ENCODE peak calls at places on chromosomes 6 and 20, in four cellular contexts. One of them, this sample, is unnamed.

GRCh38 chr20:1265916-1266166 is 253 bp upstream of the SNPH start:
- DNase-seq in H9: no peak
- DNase-seq in H1: no peak
- DNase-seq in mesenchymal stem cell: no peak
- DNase-seq in this sample: no peak

GRCh38 chr20:53247460-53248103 is 275.4 kb downstream of the TSHZ2 start:
- DNase-seq in H9: no peak
- DNase-seq in H1: no peak
- DNase-seq in mesenchymal stem cell: no peak
- DNase-seq in this sample: no peak

GRCh38 chr6:110338820-110339470 is 19.2 kb downstream of the METTL24 start:
- DNase-seq in H9: no peak
- DNase-seq in H1: no peak
- DNase-seq in mesenchymal stem cell: no peak
- DNase-seq in this sample: no peak

GRCh38 chr6:53103993-53104675 is 38.9 kb downstream of the FBXO9 start:
- DNase-seq in H9: no peak
- DNase-seq in H1: no peak
- DNase-seq in mesenchymal stem cell: peak
- DNase-seq in this sample: no peak

GRCh38 chr6:43290905-43291355 is 7.1 kb upstream of the SLC22A7 start:
- DNase-seq in H9: no peak
- DNase-seq in H1: no peak
- DNase-seq in mesenchymal stem cell: no peak
- DNase-seq in this sample: no peak

GRCh38 chr20:21387528-21387927 is 9.8 kb downstream of the NKX2-4 start:
- DNase-seq in H9: no peak
- DNase-seq in H1: no peak
- DNase-seq in mesenchymal stem cell: no peak
- DNase-seq in this sample: no peak

GRCh38 chr20:44962483-44962882 is 2.3 kb upstream of the TOMM34 start:
- DNase-seq in H9: no peak
- DNase-seq in H1: no peak
- DNase-seq in mesenchymal stem cell: no peak
- DNase-seq in this sample: no peak

GRCh38 chr20:24875078-24875477 is 74.0 kb upstream of the CST7 start:
- DNase-seq in H9: no peak
- DNase-seq in H1: no peak
- DNase-seq in mesenchymal stem cell: no peak
- DNase-seq in this sample: no peak

GRCh38 chr6:40900791-40901190 is 138.2 kb downstream of the UNC5CL start:
- DNase-seq in H9: no peak
- DNase-seq in H1: no peak
- DNase-seq in mesenchymal stem cell: no peak
- DNase-seq in this sample: no peak

GRCh38 chr6:151291145-151292055 is 51.6 kb downstream of the AKAP12 start:
- DNase-seq in H9: peak
- DNase-seq in H1: no peak
- DNase-seq in mesenchymal stem cell: peak
- DNase-seq in this sample: no peak

GRCh38 chr20:54648421-54649142 is 173.2 kb downstream of the DOK5 start:
- DNase-seq in H9: no peak
- DNase-seq in H1: no peak
- DNase-seq in mesenchymal stem cell: no peak
- DNase-seq in this sample: no peak

GRCh38 chr6:142325111-142325510 is 23.3 kb downstream of the ADGRG6 start:
- DNase-seq in H9: no peak
- DNase-seq in H1: no peak
- DNase-seq in mesenchymal stem cell: no peak
- DNase-seq in this sample: no peak

GRCh38 chr6:154232013-154232920 is 124.3 kb downstream of the IPCEF1 start:
- DNase-seq in H9: no peak
- DNase-seq in H1: no peak
- DNase-seq in mesenchymal stem cell: peak
- DNase-seq in this sample: no peak

GRCh38 chr20:34364013-34364382 is 925 bp downstream of the ITCH start:
- DNase-seq in H9: no peak
- DNase-seq in H1: no peak
- DNase-seq in mesenchymal stem cell: peak
- DNase-seq in this sample: no peak

GRCh38 chr20:5908981-5909380 is 41.4 kb downstream of the TRMT6 start:
- DNase-seq in H9: no peak
- DNase-seq in H1: no peak
- DNase-seq in mesenchymal stem cell: no peak
- DNase-seq in this sample: no peak

GRCh38 chr20:41249371-41249770 is 68.2 kb downstream of the ZHX3 start:
- DNase-seq in H9: no peak
- DNase-seq in H1: no peak
- DNase-seq in mesenchymal stem cell: peak
- DNase-seq in this sample: peak

GRCh38 chr6:3356056-3356823 is 97.5 kb downstream of the PSMG4 start:
- DNase-seq in H9: peak
- DNase-seq in H1: peak
- DNase-seq in mesenchymal stem cell: peak
- DNase-seq in this sample: peak

GRCh38 chr6:144939926-144940325 is 654.8 kb downstream of the UTRN start:
- DNase-seq in H9: no peak
- DNase-seq in H1: no peak
- DNase-seq in mesenchymal stem cell: no peak
- DNase-seq in this sample: no peak

GRCh38 chr20:44496976-44497375 is 21.3 kb downstream of the TTPAL start:
- DNase-seq in H9: no peak
- DNase-seq in H1: peak
- DNase-seq in mesenchymal stem cell: peak
- DNase-seq in this sample: no peak

GRCh38 chr6:31661867-31662723 is 1.5 kb upstream of the C6orf47 start:
- DNase-seq in H9: no peak
- DNase-seq in H1: no peak
- DNase-seq in mesenchymal stem cell: no peak
- DNase-seq in this sample: no peak

GRCh38 chr6:31663087-31663960 is 1.5 kb downstream of the GPANK1 start:
- DNase-seq in H9: no peak
- DNase-seq in H1: no peak
- DNase-seq in mesenchymal stem cell: peak
- DNase-seq in this sample: no peak

GRCh38 chr6:31664790-31665500 is at the start of gene GPANK1:
- DNase-seq in H9: peak
- DNase-seq in H1: peak
- DNase-seq in mesenchymal stem cell: peak
- DNase-seq in this sample: peak

GRCh38 chr6:31665501-31666336 is at the start of gene CSNK2B:
- DNase-seq in H9: peak
- DNase-seq in H1: peak
- DNase-seq in mesenchymal stem cell: peak
- DNase-seq in this sample: peak

GRCh38 chr6:31663961-31664789 is 622 bp downstream of the GPANK1 start:
- DNase-seq in H9: no peak
- DNase-seq in H1: no peak
- DNase-seq in mesenchymal stem cell: peak
- DNase-seq in this sample: no peak
- H2BK15ac ChIP-seq in H9: no peak
- H2BK15ac ChIP-seq in H1: no peak
- H2BK15ac ChIP-seq in mesenchymal stem cell: peak
- H2BK15ac ChIP-seq in this sample: no peak

GRCh38 chr6:56542367-56543331 is 100.0 kb downstream of the DST start:
- DNase-seq in H9: peak
- DNase-seq in H1: peak
- DNase-seq in mesenchymal stem cell: peak
- DNase-seq in this sample: peak
- H2BK12ac ChIP-seq in H9: no peak
- H2BK12ac ChIP-seq in H1: peak
- H2BK12ac ChIP-seq in mesenchymal stem cell: no peak
- H2BK12ac ChIP-seq in this sample: no peak

GRCh38 chr6:47048638-47049037 is 6.5 kb upstream of the ADGRF1 start:
- DNase-seq in H9: no peak
- DNase-seq in H1: no peak
- DNase-seq in mesenchymal stem cell: no peak
- DNase-seq in this sample: no peak

GRCh38 chr6:47044418-47044817 is 2.3 kb upstream of the ADGRF1 start:
- DNase-seq in H9: no peak
- DNase-seq in H1: no peak
- DNase-seq in mesenchymal stem cell: peak
- DNase-seq in this sample: no peak

GRCh38 chr6:47042238-47042843 is at the start of gene ADGRF1:
- DNase-seq in H9: no peak
- DNase-seq in H1: no peak
- DNase-seq in mesenchymal stem cell: no peak
- DNase-seq in this sample: no peak

GRCh38 chr6:47047097-47047478 is 5.0 kb upstream of the ADGRF1 start:
- DNase-seq in H9: no peak
- DNase-seq in H1: no peak
- DNase-seq in mesenchymal stem cell: no peak
- DNase-seq in this sample: no peak

GRCh38 chr6:47047479-47048411 is 5.6 kb upstream of the ADGRF1 start:
- DNase-seq in H9: peak
- DNase-seq in H1: peak
- DNase-seq in mesenchymal stem cell: peak
- DNase-seq in this sample: peak
- H2BK15ac ChIP-seq in H9: no peak
- H2BK15ac ChIP-seq in H1: no peak
- H2BK15ac ChIP-seq in mesenchymal stem cell: no peak
- H2BK15ac ChIP-seq in this sample: no peak

GRCh38 chr6:8215631-8216030 is 113.3 kb upstream of the EEF1E1 start:
- DNase-seq in H9: no peak
- DNase-seq in H1: no peak
- DNase-seq in mesenchymal stem cell: no peak
- DNase-seq in this sample: no peak
- H2BK12ac ChIP-seq in H9: no peak
- H2BK12ac ChIP-seq in H1: no peak
- H2BK12ac ChIP-seq in mesenchymal stem cell: no peak
- H2BK12ac ChIP-seq in this sample: no peak

This sample was measured in neuronal stem cell.